ENCODE peak calls at places on chromosomes 6 and 20, in four cellular contexts. T, U, G and P are unnamed samples.

GRCh38 chr6:90068264-90068663 is 174.0 kb downstream of the GJA10 start:
- DNase-seq in G (no peak), U (peak), T (no peak), P (no peak)

GRCh38 chr6:148021715-148022114 is 320.9 kb upstream of the SASH1 start:
- DNase-seq in G (no peak), U (no peak), T (no peak), P (no peak)

GRCh38 chr6:86087954-86088353 is 445.3 kb upstream of the SYNCRIP start:
- DNase-seq in G (no peak), T (no peak), U (no peak), P (no peak)

GRCh38 chr6:78701407-78701806 is 165.9 kb upstream of the IRAK1BP1 start:
- DNase-seq in G (no peak), T (no peak), U (peak), P (no peak)

GRCh38 chr20:584375-585301 is 25.5 kb downstream of the TCF15 start:
- DNase-seq in T (no peak), G (no peak), U (no peak), P (peak)

GRCh38 chr20:14948416-14948815 is 611.0 kb upstream of the FLRT3 start:
- DNase-seq in U (no peak), G (no peak), T (peak), P (peak)

GRCh38 chr6:10391799-10392198 is 23.1 kb downstream of the TFAP2A start:
- DNase-seq in T (no peak), G (no peak), U (no peak), P (no peak)

GRCh38 chr20:35277531-35278395 is at the start of gene MMP24OS:
- DNase-seq in G (peak), U (peak), T (peak), P (peak)

GRCh38 chr6:41767112-41767946 is 12.4 kb downstream of the FRS3 start:
- DNase-seq in T (no peak), G (no peak), U (peak), P (no peak)

GRCh38 chr20:59836768-59837167 is 96.7 kb downstream of the SYCP2 start:
- DNase-seq in U (no peak), T (no peak), G (no peak), P (no peak)

GRCh38 chr6:30612213-30612612 is 4.8 kb downstream of the PPP1R10 start:
- DNase-seq in T (no peak), U (no peak), G (no peak), P (peak)

GRCh38 chr20:64160536-64161495 is 3.4 kb upstream of the MYT1 start:
- DNase-seq in G (no peak), U (no peak), T (no peak), P (no peak)

GRCh38 chr6:43059168-43060033 is at the start of the genes KLC4 and MRPL2:
- DNase-seq in G (peak), U (peak), T (peak), P (peak)